ENCODE peak calls at places on chromosome 14, in seven cellular contexts. T is trophoblast cell, Z is mesendoderm, P is mesenchymal stem cell, N is IMR-90, V is H9, A is H1. J is an unnamed sample.

GRCh38 chr14:32986791-32987545 is 48.3 kb downstream of the NPAS3 start:
- DNase-seq in T (peak; percentile 51), Z (peak; percentile 79), P (peak; percentile 63), N (no peak), V (no peak), A (no peak), J (peak; percentile 52)

GRCh38 chr14:77133718-77134338 is 7.8 kb downstream of the ZDHHC22 start:
- DNase-seq in T (peak; percentile 48), Z (peak; percentile 84), P (peak; percentile 56), N (peak; percentile 61), V (peak; percentile 92), A (peak; percentile 80), J (peak; percentile 86)

GRCh38 chr14:103416916-103417315 is 31.7 kb downstream of the MARK3 start:
- DNase-seq in T (no peak), Z (no peak), P (no peak), N (no peak), V (no peak), A (no peak), J (no peak)

GRCh38 chr14:29166507-29166906 is 399.9 kb downstream of the FOXG1 start:
- DNase-seq in T (no peak), Z (peak; percentile 27), P (no peak), N (no peak), V (peak; percentile 26), A (no peak), J (no peak)

GRCh38 chr14:36647827-36648753 is 13.6 kb upstream of the PAX9 start:
- DNase-seq in T (no peak), Z (peak; percentile 91), P (peak; percentile 58), N (peak; percentile 30), V (peak; percentile 83), A (no peak), J (no peak)

GRCh38 chr14:30751646-30752416 is 122.5 kb upstream of the COCH start:
- DNase-seq in T (peak; percentile 83), Z (peak; percentile 58), P (no peak), N (no peak), V (no peak), A (no peak), J (no peak)

GRCh38 chr14:78425782-78426181 is 255.6 kb downstream of the NRXN3 start:
- DNase-seq in T (no peak), Z (no peak), P (no peak), N (no peak), V (no peak), A (no peak), J (no peak)

GRCh38 chr14:92961567-92961855 is 38.6 kb downstream of the CHGA start:
- DNase-seq in T (no peak), Z (no peak), P (no peak), N (no peak), V (no peak), A (no peak), J (no peak)

GRCh38 chr14:73239463-73240241 is 2.3 kb downstream of the PAPLN start:
- DNase-seq in T (no peak), Z (peak; percentile 14), P (peak; percentile 43), N (peak; percentile 49), V (peak; percentile 61), A (no peak), J (no peak)

GRCh38 chr14:85528080-85528881 is 1.7 kb upstream of the FLRT2 start:
- DNase-seq in T (no peak), Z (peak; percentile 92), P (peak; percentile 89), N (peak; percentile 90), V (peak; percentile 50), A (no peak), J (peak; percentile 51)

GRCh38 chr14:52797653-52798052 is 6.2 kb upstream of the GNPNAT1 start:
- DNase-seq in T (no peak), Z (peak; percentile 33), P (no peak), N (no peak), V (no peak), A (no peak), J (no peak)

GRCh38 chr14:75578099-75578785 is at the start of gene FLVCR2:
- DNase-seq in T (peak; percentile 88), Z (peak; percentile 77), P (peak; percentile 83), N (peak; percentile 49), V (peak; percentile 82), A (no peak), J (peak; percentile 70)

GRCh38 chr14:33068626-33069025 is 129.9 kb downstream of the NPAS3 start:
- DNase-seq in T (no peak), Z (no peak), P (no peak), N (no peak), V (no peak), A (no peak), J (no peak)

GRCh38 chr14:56170877-56171422 is 52.7 kb downstream of the PELI2 start:
- DNase-seq in T (no peak), Z (no peak), P (no peak), N (no peak), V (no peak), A (no peak), J (no peak)

GRCh38 chr14:94355191-94355794 is 32.2 kb upstream of the SERPINA6 start:
- DNase-seq in T (peak; percentile 23), Z (peak; percentile 77), P (no peak), N (peak; percentile 65), V (peak; percentile 71), A (peak; percentile 56), J (peak; percentile 27)

GRCh38 chr14:49250109-49250508 is 336.1 kb downstream of the RPS29 start:
- DNase-seq in T (no peak), Z (peak; percentile 70), P (peak; percentile 47), N (peak; percentile 19), V (no peak), A (no peak), J (no peak)

GRCh38 chr14:49250517-49250916 is 335.7 kb downstream of the RPS29 start:
- DNase-seq in T (no peak), Z (no peak), P (no peak), N (no peak), V (no peak), A (no peak), J (no peak)

GRCh38 chr14:49249022-49249421 is 337.2 kb downstream of the RPS29 start:
- DNase-seq in T (no peak), Z (no peak), P (peak; percentile 53), N (peak; percentile 1), V (no peak), A (no peak), J (no peak)
- H2BK120ac ChIP-seq in T (no peak overlapping the region), Z (no peak overlapping the region), P (no peak overlapping the region), N (no peak overlapping the region), V (no peak overlapping the region), A (no peak overlapping the region), J (no peak overlapping the region)

DNA sequence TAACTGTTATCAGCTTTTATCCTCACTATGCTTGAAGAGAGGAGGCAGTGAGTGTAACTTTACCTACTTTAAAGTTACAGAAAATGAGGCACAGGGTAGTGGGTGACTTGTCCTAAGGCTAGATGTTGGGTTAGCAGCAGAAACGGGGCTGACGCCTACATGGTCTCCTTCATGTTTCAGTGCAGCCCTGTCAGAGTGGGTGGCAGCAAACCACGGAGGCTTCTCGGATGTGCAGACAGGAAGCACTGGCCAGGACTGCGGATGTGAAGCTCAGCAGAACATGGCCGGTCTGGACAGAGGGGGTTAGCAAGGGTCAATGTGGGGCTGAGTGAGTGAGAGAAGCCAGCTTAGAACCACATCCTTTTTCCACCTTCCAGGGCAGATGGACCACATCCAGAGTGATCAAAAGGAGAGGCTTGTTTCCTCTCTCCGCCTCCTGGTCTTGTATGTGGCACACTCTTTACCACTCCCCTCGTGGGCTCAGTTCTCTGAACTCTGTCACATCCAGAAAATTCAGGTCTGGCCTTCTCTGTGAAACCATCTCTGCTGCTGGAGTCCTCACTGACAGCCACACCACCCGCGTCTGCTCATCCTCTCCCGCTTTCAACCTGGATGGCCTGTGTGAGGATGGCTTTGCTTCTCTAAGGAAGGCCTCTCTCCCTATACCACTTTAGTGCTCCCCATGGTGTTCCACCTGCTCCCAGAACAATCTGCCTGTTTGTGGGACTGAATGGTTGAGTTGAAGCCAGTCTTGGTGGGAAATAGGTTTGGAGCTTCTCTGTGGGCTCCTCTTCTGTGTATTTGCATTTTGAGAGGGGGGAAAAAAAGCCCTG is 14.1 kb downstream of the SUSD6 start:
- DNase-seq in T (no peak), Z (no peak), P (peak; percentile 64), N (peak; percentile 66), V (no peak), A (no peak), J (no peak)
- H2BK120ac ChIP-seq in T (no peak overlapping the region), Z (no peak overlapping the region), P (no peak overlapping the region), N (peak overlapping the region; percentile 67), V (no peak overlapping the region), A (no peak overlapping the region), J (no peak overlapping the region)

GRCh38 chr14:51310453-51311074 is 70.5 kb downstream of the TMX1 start:
- DNase-seq in T (no peak), Z (no peak), P (peak; percentile 67), N (peak; percentile 77), V (no peak), A (no peak), J (no peak)
- H2BK120ac ChIP-seq in T (no peak overlapping the region), Z (no peak overlapping the region), P (no peak overlapping the region), N (no peak overlapping the region), V (no peak overlapping the region), A (no peak overlapping the region), J (no peak overlapping the region)

GRCh38 chr14:71672596-71672995 is 259.6 kb upstream of the RGS6 start:
- DNase-seq in T (no peak), Z (no peak), P (no peak), N (no peak), V (no peak), A (no peak), J (no peak)

GRCh38 chr14:71680733-71681387 is 251.4 kb upstream of the RGS6 start:
- DNase-seq in T (no peak), Z (peak; percentile 58), P (no peak), N (no peak), V (peak; percentile 41), A (peak; percentile 39), J (peak; percentile 29)

GRCh38 chr14:71675126-71675901 is 256.9 kb upstream of the RGS6 start:
- DNase-seq in T (no peak), Z (peak; percentile 66), P (no peak), N (no peak), V (peak; percentile 77), A (peak; percentile 76), J (no peak)

GRCh38 chr14:71675902-71676291 is 256.3 kb upstream of the RGS6 start:
- DNase-seq in T (no peak), Z (no peak), P (no peak), N (peak; percentile 37), V (no peak), A (no peak), J (no peak)
- H2BK120ac ChIP-seq in T (no peak overlapping the region), Z (no peak overlapping the region), P (no peak overlapping the region), N (no peak overlapping the region), V (no peak overlapping the region), A (no peak overlapping the region), J (no peak overlapping the region)

GRCh38 chr14:98112211-98112780 is 1159.7 kb downstream of the BCL11B start:
- DNase-seq in T (no peak), Z (no peak), P (no peak), N (no peak), V (no peak), A (no peak), J (no peak)
- H2BK120ac ChIP-seq in T (no peak overlapping the region), Z (no peak overlapping the region), P (no peak overlapping the region), N (no peak overlapping the region), V (no peak overlapping the region), A (no peak overlapping the region), J (no peak overlapping the region)

J was measured in neuronal stem cell.